ENCODE peak calls at places on chromosomes 11 and 22, in eight cellular contexts. B, S, Q, Z, E, D, A and C are unnamed samples.

GRCh38 chr11:2428322-2428795 is 16.0 kb downstream of the TRPM5 start:
- DNase-seq in A (peak), B (peak), E (no peak), S (peak), D (peak), Z (peak), Q (no peak), C (peak)

GRCh38 chr11:94734563-94735275 is 33.4 kb upstream of the AMOTL1 start:
- DNase-seq in S (no peak), A (peak), E (peak), Q (no peak), D (no peak), Z (no peak), B (no peak), C (no peak)

GRCh38 chr11:14519692-14520085 is 497 bp downstream of the PSMA1 start:
- DNase-seq in E (no peak), Z (peak), B (no peak), D (no peak), S (no peak), Q (no peak), A (no peak), C (no peak)

GRCh38 chr11:595400-595799 is 19.1 kb downstream of the PHRF1 start:
- DNase-seq in Q (no peak), B (no peak), S (no peak), A (no peak), D (no peak), Z (no peak), E (no peak), C (no peak)

GRCh38 chr11:12669930-12670329 is 4.3 kb upstream of the TEAD1 start:
- DNase-seq in Z (peak), E (no peak), D (no peak), B (no peak), Q (no peak), A (no peak), S (no peak), C (no peak)

GRCh38 chr11:34647532-34647931 is 26.6 kb downstream of the EHF start:
- DNase-seq in Z (no peak), A (no peak), S (no peak), E (no peak), B (no peak), Q (no peak), D (no peak), C (no peak)

GRCh38 chr11:68040121-68040956 is 1.5 kb downstream of the TCIRG1 start:
- DNase-seq in Z (peak), E (peak), D (peak), B (no peak), A (no peak), Q (no peak), S (no peak), C (peak)

GRCh38 chr22:20624161-20624616 is 116.8 kb downstream of the MED15 start:
- DNase-seq in D (peak), Q (no peak), B (no peak), Z (peak), S (no peak), E (no peak), A (no peak), C (no peak)

GRCh38 chr11:69357458-69358397 is 63.8 kb downstream of the MYEOV start:
- DNase-seq in E (no peak), Z (no peak), B (no peak), D (no peak), A (no peak), Q (no peak), S (no peak), C (peak)